ENCODE peak calls at places on chromosomes 7 and 10, in ten cellular contexts. One of them, this sample, is unnamed.

GRCh38 chr7:102272075-102272916 is 14.4 kb upstream of the SH2B2 start:
- DNase-seq in fibroblast of lung: peak
- DNase-seq in GM13977: peak
- DNase-seq in heart left ventricle: peak
- DNase-seq in lung: peak
- DNase-seq in kidney: peak
- DNase-seq in RWPE1: peak
- DNase-seq in astrocyte of the cerebellum: peak
- DNase-seq in retinal pigment epithelial cell: no peak
- DNase-seq in brain microvascular endothelial cell: peak
- DNase-seq in this sample: peak

GRCh38 chr7:157037028-157037427 is 26.6 kb upstream of the MNX1 start:
- DNase-seq in GM13977: no peak
- DNase-seq in kidney: peak
- DNase-seq in fibroblast of lung: no peak
- DNase-seq in astrocyte of the cerebellum: no peak
- DNase-seq in brain microvascular endothelial cell: no peak
- DNase-seq in heart left ventricle: no peak
- DNase-seq in lung: no peak
- DNase-seq in retinal pigment epithelial cell: no peak
- DNase-seq in RWPE1: no peak
- DNase-seq in this sample: no peak

GRCh38 chr10:28489201-28489600 is 43.7 kb upstream of the WAC start:
- DNase-seq in kidney: no peak
- DNase-seq in GM13977: no peak
- DNase-seq in RWPE1: no peak
- DNase-seq in retinal pigment epithelial cell: no peak
- DNase-seq in brain microvascular endothelial cell: no peak
- DNase-seq in astrocyte of the cerebellum: no peak
- DNase-seq in lung: no peak
- DNase-seq in heart left ventricle: no peak
- DNase-seq in fibroblast of lung: no peak
- DNase-seq in this sample: no peak

GRCh38 chr7:149239345-149240143 is at the start of gene ZNF212:
- DNase-seq in brain microvascular endothelial cell: peak
- DNase-seq in lung: peak
- DNase-seq in astrocyte of the cerebellum: peak
- DNase-seq in retinal pigment epithelial cell: peak
- DNase-seq in heart left ventricle: peak
- DNase-seq in fibroblast of lung: peak
- DNase-seq in GM13977: peak
- DNase-seq in RWPE1: peak
- DNase-seq in kidney: peak
- DNase-seq in this sample: peak

GRCh38 chr7:33040803-33041516 is 21.6 kb downstream of the NT5C3A start:
- DNase-seq in retinal pigment epithelial cell: no peak
- DNase-seq in RWPE1: peak
- DNase-seq in heart left ventricle: peak
- DNase-seq in fibroblast of lung: peak
- DNase-seq in lung: peak
- DNase-seq in kidney: no peak
- DNase-seq in brain microvascular endothelial cell: no peak
- DNase-seq in GM13977: peak
- DNase-seq in astrocyte of the cerebellum: no peak
- DNase-seq in this sample: no peak

GRCh38 chr10:48495282-48496045 is 109.4 kb downstream of the ARHGAP22 start:
- DNase-seq in lung: no peak
- DNase-seq in GM13977: no peak
- DNase-seq in kidney: peak
- DNase-seq in astrocyte of the cerebellum: no peak
- DNase-seq in heart left ventricle: no peak
- DNase-seq in fibroblast of lung: no peak
- DNase-seq in RWPE1: no peak
- DNase-seq in brain microvascular endothelial cell: no peak
- DNase-seq in retinal pigment epithelial cell: no peak
- DNase-seq in this sample: no peak

GRCh38 chr7:41916450-41916927 is 213.6 kb upstream of the INHBA start:
- DNase-seq in fibroblast of lung: peak
- DNase-seq in RWPE1: peak
- DNase-seq in retinal pigment epithelial cell: peak
- DNase-seq in GM13977: no peak
- DNase-seq in kidney: no peak
- DNase-seq in astrocyte of the cerebellum: peak
- DNase-seq in brain microvascular endothelial cell: peak
- DNase-seq in heart left ventricle: no peak
- DNase-seq in lung: no peak
- DNase-seq in this sample: no peak

GRCh38 chr10:60186315-60187071 is 203.2 kb downstream of the ANK3 start:
- DNase-seq in heart left ventricle: peak
- DNase-seq in lung: peak
- DNase-seq in RWPE1: no peak
- DNase-seq in fibroblast of lung: peak
- DNase-seq in brain microvascular endothelial cell: no peak
- DNase-seq in astrocyte of the cerebellum: no peak
- DNase-seq in retinal pigment epithelial cell: no peak
- DNase-seq in kidney: no peak
- DNase-seq in GM13977: no peak
- DNase-seq in this sample: no peak

GRCh38 chr7:42338231-42339222 is 101.5 kb upstream of the GLI3 start:
- DNase-seq in kidney: no peak
- DNase-seq in retinal pigment epithelial cell: no peak
- DNase-seq in RWPE1: no peak
- DNase-seq in brain microvascular endothelial cell: peak
- DNase-seq in lung: no peak
- DNase-seq in GM13977: no peak
- DNase-seq in fibroblast of lung: peak
- DNase-seq in astrocyte of the cerebellum: no peak
- DNase-seq in heart left ventricle: no peak
- DNase-seq in this sample: no peak

GRCh38 chr7:114942443-114943175 is 20.7 kb downstream of the MDFIC start:
- DNase-seq in brain microvascular endothelial cell: no peak
- DNase-seq in retinal pigment epithelial cell: no peak
- DNase-seq in astrocyte of the cerebellum: no peak
- DNase-seq in GM13977: no peak
- DNase-seq in kidney: no peak
- DNase-seq in fibroblast of lung: no peak
- DNase-seq in lung: no peak
- DNase-seq in RWPE1: no peak
- DNase-seq in heart left ventricle: no peak
- DNase-seq in this sample: no peak

GRCh38 chr10:77428776-77429395 is 208.7 kb downstream of the KCNMA1 start:
- DNase-seq in brain microvascular endothelial cell: peak
- DNase-seq in heart left ventricle: no peak
- DNase-seq in GM13977: no peak
- DNase-seq in lung: peak
- DNase-seq in RWPE1: peak
- DNase-seq in retinal pigment epithelial cell: no peak
- DNase-seq in kidney: no peak
- DNase-seq in fibroblast of lung: peak
- DNase-seq in astrocyte of the cerebellum: peak
- DNase-seq in this sample: no peak

GRCh38 chr7:37153376-37153775 is 295.3 kb downstream of the ELMO1 start:
- DNase-seq in RWPE1: no peak
- DNase-seq in kidney: no peak
- DNase-seq in retinal pigment epithelial cell: no peak
- DNase-seq in heart left ventricle: no peak
- DNase-seq in GM13977: no peak
- DNase-seq in brain microvascular endothelial cell: no peak
- DNase-seq in fibroblast of lung: no peak
- DNase-seq in astrocyte of the cerebellum: no peak
- DNase-seq in lung: no peak
- DNase-seq in this sample: no peak
- TF ChIP-seq CTCF in RWPE1: no peak
- TF ChIP-seq CTCF in kidney: no peak
- TF ChIP-seq CTCF in retinal pigment epithelial cell: no peak
- TF ChIP-seq CTCF in heart left ventricle: no peak
- TF ChIP-seq CTCF in GM13977: no peak
- TF ChIP-seq CTCF in brain microvascular endothelial cell: no peak
- TF ChIP-seq CTCF in fibroblast of lung: no peak
- TF ChIP-seq CTCF in astrocyte of the cerebellum: no peak
- TF ChIP-seq CTCF in lung: no peak
- TF ChIP-seq CTCF in this sample: no peak

GRCh38 chr10:126904493-126904806 is 778 bp upstream of the DOCK1 start:
- DNase-seq in brain microvascular endothelial cell: no peak
- DNase-seq in kidney: no peak
- DNase-seq in retinal pigment epithelial cell: no peak
- DNase-seq in heart left ventricle: no peak
- DNase-seq in fibroblast of lung: no peak
- DNase-seq in lung: no peak
- DNase-seq in astrocyte of the cerebellum: no peak
- DNase-seq in GM13977: no peak
- DNase-seq in RWPE1: no peak
- DNase-seq in this sample: no peak

GRCh38 chr10:126898460-126898859 is 6.8 kb upstream of the DOCK1 start:
- DNase-seq in kidney: no peak
- DNase-seq in retinal pigment epithelial cell: no peak
- DNase-seq in lung: no peak
- DNase-seq in heart left ventricle: no peak
- DNase-seq in GM13977: no peak
- DNase-seq in astrocyte of the cerebellum: no peak
- DNase-seq in brain microvascular endothelial cell: no peak
- DNase-seq in fibroblast of lung: no peak
- DNase-seq in RWPE1: no peak
- DNase-seq in this sample: no peak

GRCh38 chr10:126904807-126905686 is at the start of gene DOCK1:
- DNase-seq in brain microvascular endothelial cell: peak
- DNase-seq in astrocyte of the cerebellum: peak
- DNase-seq in retinal pigment epithelial cell: no peak
- DNase-seq in heart left ventricle: peak
- DNase-seq in kidney: peak
- DNase-seq in RWPE1: peak
- DNase-seq in lung: peak
- DNase-seq in GM13977: no peak
- DNase-seq in fibroblast of lung: peak
- DNase-seq in this sample: no peak

GRCh38 chr10:126903646-126904360 is 1.4 kb upstream of the DOCK1 start:
- DNase-seq in RWPE1: no peak
- DNase-seq in retinal pigment epithelial cell: no peak
- DNase-seq in lung: no peak
- DNase-seq in heart left ventricle: no peak
- DNase-seq in fibroblast of lung: no peak
- DNase-seq in brain microvascular endothelial cell: no peak
- DNase-seq in kidney: no peak
- DNase-seq in astrocyte of the cerebellum: no peak
- DNase-seq in GM13977: no peak
- DNase-seq in this sample: no peak

DNA sequence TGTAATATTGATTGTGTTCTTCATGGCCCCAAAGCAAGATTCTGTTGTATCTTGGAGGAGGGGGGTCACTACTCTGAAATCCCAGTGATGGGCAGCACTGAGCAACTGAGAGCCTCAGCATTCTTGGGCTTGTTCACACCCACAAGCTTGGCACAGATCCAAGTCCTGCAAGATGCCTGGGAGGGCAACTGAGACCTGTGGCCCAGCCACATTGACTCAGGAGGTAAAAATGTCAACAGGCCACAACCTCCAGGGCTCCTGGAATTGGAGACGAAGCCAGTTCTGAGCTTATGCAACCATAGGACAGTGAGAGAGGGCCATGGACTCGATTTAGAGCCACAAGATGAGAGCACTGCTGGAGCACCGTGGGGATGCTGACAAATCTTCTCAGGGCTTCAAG is 3.1 kb upstream of the DOCK1 start:
- DNase-seq in kidney: peak
- DNase-seq in brain microvascular endothelial cell: peak
- DNase-seq in astrocyte of the cerebellum: peak
- DNase-seq in fibroblast of lung: peak
- DNase-seq in retinal pigment epithelial cell: peak
- DNase-seq in RWPE1: peak
- DNase-seq in heart left ventricle: no peak
- DNase-seq in GM13977: no peak
- DNase-seq in lung: peak
- DNase-seq in this sample: no peak
- TF ChIP-seq CTCF in kidney: no peak
- TF ChIP-seq CTCF in brain microvascular endothelial cell: peak
- TF ChIP-seq CTCF in astrocyte of the cerebellum: peak
- TF ChIP-seq CTCF in fibroblast of lung: peak
- TF ChIP-seq CTCF in retinal pigment epithelial cell: peak
- TF ChIP-seq CTCF in RWPE1: no peak
- TF ChIP-seq CTCF in heart left ventricle: no peak
- TF ChIP-seq CTCF in GM13977: no peak
- TF ChIP-seq CTCF in lung: no peak
- TF ChIP-seq CTCF in this sample: no peak

GRCh38 chr7:5001003-5001402 is 42.0 kb upstream of the MMD2 start:
- DNase-seq in brain microvascular endothelial cell: no peak
- DNase-seq in fibroblast of lung: no peak
- DNase-seq in retinal pigment epithelial cell: no peak
- DNase-seq in heart left ventricle: no peak
- DNase-seq in GM13977: no peak
- DNase-seq in astrocyte of the cerebellum: no peak
- DNase-seq in RWPE1: no peak
- DNase-seq in lung: no peak
- DNase-seq in kidney: no peak
- DNase-seq in this sample: no peak

GRCh38 chr7:4998830-4999768 is 40.1 kb upstream of the MMD2 start:
- DNase-seq in heart left ventricle: no peak
- DNase-seq in kidney: no peak
- DNase-seq in retinal pigment epithelial cell: no peak
- DNase-seq in fibroblast of lung: no peak
- DNase-seq in lung: no peak
- DNase-seq in astrocyte of the cerebellum: no peak
- DNase-seq in GM13977: no peak
- DNase-seq in brain microvascular endothelial cell: no peak
- DNase-seq in RWPE1: no peak
- DNase-seq in this sample: no peak

GRCh38 chr7:4998244-4998643 is 39.3 kb upstream of the MMD2 start:
- DNase-seq in heart left ventricle: no peak
- DNase-seq in retinal pigment epithelial cell: no peak
- DNase-seq in astrocyte of the cerebellum: no peak
- DNase-seq in brain microvascular endothelial cell: no peak
- DNase-seq in fibroblast of lung: no peak
- DNase-seq in GM13977: no peak
- DNase-seq in RWPE1: no peak
- DNase-seq in kidney: no peak
- DNase-seq in lung: no peak
- DNase-seq in this sample: no peak

GRCh38 chr7:5005066-5005465 is 40.6 kb upstream of the RBAK start:
- DNase-seq in heart left ventricle: no peak
- DNase-seq in fibroblast of lung: no peak
- DNase-seq in brain microvascular endothelial cell: no peak
- DNase-seq in kidney: no peak
- DNase-seq in GM13977: no peak
- DNase-seq in retinal pigment epithelial cell: no peak
- DNase-seq in RWPE1: no peak
- DNase-seq in astrocyte of the cerebellum: no peak
- DNase-seq in lung: no peak
- DNase-seq in this sample: no peak

GRCh38 chr7:5001911-5002310 is 42.9 kb upstream of the MMD2 start:
- DNase-seq in fibroblast of lung: no peak
- DNase-seq in lung: no peak
- DNase-seq in kidney: no peak
- DNase-seq in brain microvascular endothelial cell: no peak
- DNase-seq in heart left ventricle: no peak
- DNase-seq in RWPE1: no peak
- DNase-seq in GM13977: no peak
- DNase-seq in retinal pigment epithelial cell: no peak
- DNase-seq in astrocyte of the cerebellum: no peak
- DNase-seq in this sample: no peak
- TF ChIP-seq CTCF in fibroblast of lung: no peak
- TF ChIP-seq CTCF in lung: no peak
- TF ChIP-seq CTCF in kidney: no peak
- TF ChIP-seq CTCF in brain microvascular endothelial cell: no peak
- TF ChIP-seq CTCF in heart left ventricle: no peak
- TF ChIP-seq CTCF in RWPE1: no peak
- TF ChIP-seq CTCF in GM13977: no peak
- TF ChIP-seq CTCF in retinal pigment epithelial cell: no peak
- TF ChIP-seq CTCF in astrocyte of the cerebellum: no peak
- TF ChIP-seq CTCF in this sample: no peak

GRCh38 chr7:100088621-100089457 is at the start of gene COPS6:
- DNase-seq in kidney: peak
- DNase-seq in heart left ventricle: peak
- DNase-seq in brain microvascular endothelial cell: peak
- DNase-seq in retinal pigment epithelial cell: no peak
- DNase-seq in astrocyte of the cerebellum: no peak
- DNase-seq in lung: peak
- DNase-seq in GM13977: peak
- DNase-seq in fibroblast of lung: peak
- DNase-seq in RWPE1: peak
- DNase-seq in this sample: peak
- TF ChIP-seq CTCF in kidney: no peak
- TF ChIP-seq CTCF in heart left ventricle: no peak
- TF ChIP-seq CTCF in brain microvascular endothelial cell: no peak
- TF ChIP-seq CTCF in retinal pigment epithelial cell: no peak
- TF ChIP-seq CTCF in astrocyte of the cerebellum: no peak
- TF ChIP-seq CTCF in lung: no peak
- TF ChIP-seq CTCF in GM13977: no peak
- TF ChIP-seq CTCF in fibroblast of lung: no peak
- TF ChIP-seq CTCF in RWPE1: no peak
- TF ChIP-seq CTCF in this sample: no peak

This sample was measured in D721Med.